ENCODE peak calls at places on chromosomes 5 and 9, in four cellular contexts. One of them, this sample, is unnamed.

GRCh38 chr5:74631088-74631960 is 9.2 kb downstream of the ENC1 start:
- DNase-seq in K562: no peak
- DNase-seq in stomach: no peak
- DNase-seq in psoas muscle: no peak
- DNase-seq in this sample: no peak

GRCh38 chr5:161414037-161414436 is 132.5 kb downstream of the GABRB2 start:
- DNase-seq in K562: no peak
- DNase-seq in stomach: no peak
- DNase-seq in psoas muscle: no peak
- DNase-seq in this sample: no peak

GRCh38 chr9:127875306-127875966 is 2.0 kb downstream of the AK1 start:
- DNase-seq in K562: no peak
- DNase-seq in stomach: no peak
- DNase-seq in psoas muscle: no peak
- DNase-seq in this sample: no peak

GRCh38 chr9:131323629-131324028 is 34.1 kb downstream of the PLPP7 start:
- DNase-seq in K562: peak; percentile 10
- DNase-seq in stomach: no peak
- DNase-seq in psoas muscle: peak; percentile 20
- DNase-seq in this sample: no peak

GRCh38 chr5:13773652-13774051 is 170.8 kb downstream of the DNAH5 start:
- DNase-seq in K562: no peak
- DNase-seq in stomach: no peak
- DNase-seq in psoas muscle: no peak
- DNase-seq in this sample: no peak

GRCh38 chr5:34806532-34806931 is 32.4 kb upstream of the TTC23L start:
- DNase-seq in K562: no peak
- DNase-seq in stomach: no peak
- DNase-seq in psoas muscle: no peak
- DNase-seq in this sample: no peak

GRCh38 chr5:157924931-157925729 is 66.2 kb upstream of the CLINT1 start:
- DNase-seq in K562: no peak
- DNase-seq in stomach: no peak
- DNase-seq in psoas muscle: no peak
- DNase-seq in this sample: no peak

GRCh38 chr9:129458663-129459549 is 162.0 kb downstream of the C9orf50 start:
- DNase-seq in K562: no peak
- DNase-seq in stomach: peak; percentile 86
- DNase-seq in psoas muscle: peak; percentile 79
- DNase-seq in this sample: peak; percentile 74

GRCh38 chr5:150960791-150961396 is 56.1 kb upstream of the ZNF300 start:
- DNase-seq in K562: no peak
- DNase-seq in stomach: no peak
- DNase-seq in psoas muscle: no peak
- DNase-seq in this sample: no peak

GRCh38 chr5:135437796-135438560 is 9.2 kb downstream of the DCANP1 start:
- DNase-seq in K562: no peak
- DNase-seq in stomach: peak; percentile 94
- DNase-seq in psoas muscle: peak; percentile 91
- DNase-seq in this sample: peak; percentile 84

GRCh38 chr5:68330564-68330963 is 115.0 kb downstream of the PIK3R1 start:
- DNase-seq in K562: no peak
- DNase-seq in stomach: no peak
- DNase-seq in psoas muscle: no peak
- DNase-seq in this sample: no peak

GRCh38 chr9:32525506-32525905 is 490 bp downstream of the RIGI start:
- DNase-seq in K562: no peak
- DNase-seq in stomach: no peak
- DNase-seq in psoas muscle: no peak
- DNase-seq in this sample: no peak

DNA sequence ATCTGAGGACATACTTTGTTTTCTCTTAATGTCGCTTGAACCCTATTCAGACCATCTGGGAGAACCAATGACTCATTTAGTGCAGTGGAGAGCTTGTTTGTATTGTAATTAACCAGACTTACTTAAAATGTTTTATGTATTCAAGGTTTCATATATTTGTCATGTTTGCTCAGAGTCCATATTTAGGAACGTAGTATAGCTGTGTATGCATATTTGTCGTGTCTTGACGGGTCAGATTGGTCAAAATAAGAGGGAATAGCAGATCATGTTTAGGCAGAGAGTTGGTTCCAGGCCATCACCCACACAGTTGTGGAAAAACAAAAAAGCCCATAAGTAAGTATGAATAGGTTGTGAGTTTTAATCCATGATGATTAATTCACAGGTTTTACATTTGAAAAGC is 150.0 kb upstream of the NTRK2 start:
- DNase-seq in K562: no peak
- DNase-seq in stomach: no peak
- DNase-seq in psoas muscle: no peak
- DNase-seq in this sample: no peak
- H3K27ac ChIP-seq in K562: no peak overlapping the region
- H3K27ac ChIP-seq in stomach: no peak overlapping the region
- H3K27ac ChIP-seq in psoas muscle: no peak overlapping the region
- H3K27ac ChIP-seq in this sample: no peak overlapping the region

DNA sequence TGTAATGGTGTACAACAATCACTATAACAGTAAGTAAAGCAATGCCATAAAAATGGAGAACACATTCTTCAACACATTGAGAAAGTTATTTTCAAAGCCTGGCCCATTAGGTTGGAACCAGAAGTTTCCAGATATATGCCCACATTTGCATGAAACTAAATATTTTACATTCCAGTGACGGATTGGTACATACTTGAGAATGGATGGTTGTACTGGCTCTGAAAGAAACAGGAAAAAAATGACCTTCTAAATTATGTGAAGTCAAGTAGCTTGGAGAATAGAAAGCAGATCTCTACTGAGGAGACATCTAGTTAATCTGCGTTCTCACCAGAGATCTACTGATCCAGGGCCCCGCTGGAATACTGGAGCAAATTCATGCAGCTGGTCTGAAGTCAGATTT is 1037.0 kb downstream of the NR2F1-AS1 start:
- DNase-seq in K562: no peak
- DNase-seq in stomach: no peak
- DNase-seq in psoas muscle: no peak
- DNase-seq in this sample: no peak
- H3K4me3 ChIP-seq in K562: no peak overlapping the region
- H3K4me3 ChIP-seq in stomach: no peak overlapping the region
- H3K4me3 ChIP-seq in psoas muscle: no peak overlapping the region
- H3K4me3 ChIP-seq in this sample: no peak overlapping the region

GRCh38 chr9:109098221-109098959 is 21.4 kb downstream of the TMEM245 start:
- DNase-seq in K562: peak; percentile 36
- DNase-seq in stomach: no peak
- DNase-seq in psoas muscle: no peak
- DNase-seq in this sample: peak; percentile 19

GRCh38 chr9:109101810-109102209 is 17.9 kb downstream of the TMEM245 start:
- DNase-seq in K562: no peak
- DNase-seq in stomach: no peak
- DNase-seq in psoas muscle: no peak
- DNase-seq in this sample: no peak

GRCh38 chr9:109098960-109099308 is 20.8 kb downstream of the TMEM245 start:
- DNase-seq in K562: no peak
- DNase-seq in stomach: no peak
- DNase-seq in psoas muscle: no peak
- DNase-seq in this sample: no peak

GRCh38 chr9:109100543-109101201 is 19.1 kb downstream of the TMEM245 start:
- DNase-seq in K562: no peak
- DNase-seq in stomach: no peak
- DNase-seq in psoas muscle: no peak
- DNase-seq in this sample: no peak

DNA sequence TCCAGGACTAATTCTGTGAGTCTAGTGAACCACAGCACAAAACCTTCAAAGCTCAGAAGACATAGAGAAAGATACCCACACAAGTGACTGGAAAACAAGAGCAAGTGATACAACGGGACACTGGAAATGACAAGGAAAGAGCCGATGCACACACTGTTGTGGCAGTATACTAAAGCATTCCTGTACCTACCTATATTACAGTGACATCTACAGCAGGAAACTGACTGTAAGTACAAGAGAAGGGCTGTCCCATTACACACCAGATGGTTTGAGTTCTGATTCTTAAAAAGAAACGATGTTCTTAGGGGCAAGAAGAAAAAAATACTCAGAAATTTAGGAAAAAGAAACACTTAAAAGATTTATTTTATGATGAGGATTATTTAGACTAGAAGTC is 18.5 kb downstream of the TMEM245 start:
- DNase-seq in K562: no peak
- DNase-seq in stomach: no peak
- DNase-seq in psoas muscle: no peak
- DNase-seq in this sample: no peak
- H3K27ac ChIP-seq in K562: no peak overlapping the region
- H3K27ac ChIP-seq in stomach: no peak overlapping the region
- H3K27ac ChIP-seq in psoas muscle: peak overlapping the region; percentile 76
- H3K27ac ChIP-seq in this sample: no peak overlapping the region

GRCh38 chr9:126665696-126666035 is 51.9 kb downstream of the LMX1B start:
- DNase-seq in K562: no peak
- DNase-seq in stomach: no peak
- DNase-seq in psoas muscle: no peak
- DNase-seq in this sample: no peak
- H3K4me3 ChIP-seq in K562: no peak overlapping the region
- H3K4me3 ChIP-seq in stomach: no peak overlapping the region
- H3K4me3 ChIP-seq in psoas muscle: no peak overlapping the region
- H3K4me3 ChIP-seq in this sample: no peak overlapping the region

DNA sequence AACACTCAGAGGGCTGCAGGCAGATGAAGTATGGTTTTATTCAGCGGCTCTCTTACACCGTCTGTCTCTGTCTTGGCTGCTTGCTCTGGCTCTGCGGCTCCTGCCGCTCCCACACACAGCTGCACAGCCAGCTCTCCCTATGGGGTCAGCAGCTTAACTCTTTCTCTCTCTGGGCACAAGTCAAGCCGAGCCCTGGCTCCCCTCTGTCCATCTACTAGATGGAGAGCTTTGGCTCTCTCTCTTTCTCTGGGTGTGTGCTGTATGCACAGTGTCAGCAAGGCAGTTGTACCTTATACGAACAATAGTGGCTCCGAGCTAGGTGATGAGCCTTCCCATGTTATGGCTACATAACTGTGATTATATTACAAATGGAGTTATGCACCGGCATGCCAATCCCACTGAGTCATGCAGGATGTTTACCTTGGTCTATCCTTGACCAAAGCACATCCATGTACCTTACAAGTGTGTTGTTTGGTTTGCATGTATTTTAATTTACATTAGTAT is 19.3 kb upstream of the PPP2CA start:
- DNase-seq in K562: no peak
- DNase-seq in stomach: no peak
- DNase-seq in psoas muscle: no peak
- DNase-seq in this sample: peak; percentile 36
- H3K27ac ChIP-seq in K562: no peak overlapping the region
- H3K27ac ChIP-seq in stomach: no peak overlapping the region
- H3K27ac ChIP-seq in psoas muscle: peak overlapping the region; percentile 77
- H3K27ac ChIP-seq in this sample: no peak overlapping the region

GRCh38 chr9:125538092-125538473 is 168.9 kb downstream of the MAPKAP1 start:
- DNase-seq in K562: no peak
- DNase-seq in stomach: peak; percentile 74
- DNase-seq in psoas muscle: no peak
- DNase-seq in this sample: no peak
- H3K4me3 ChIP-seq in K562: no peak overlapping the region
- H3K4me3 ChIP-seq in stomach: no peak overlapping the region
- H3K4me3 ChIP-seq in psoas muscle: no peak overlapping the region
- H3K4me3 ChIP-seq in this sample: no peak overlapping the region

GRCh38 chr9:4756420-4756819 is 15.4 kb upstream of the AK3 start:
- DNase-seq in K562: no peak
- DNase-seq in stomach: no peak
- DNase-seq in psoas muscle: no peak
- DNase-seq in this sample: no peak
- H3K27ac ChIP-seq in K562: no peak overlapping the region
- H3K27ac ChIP-seq in stomach: peak overlapping the region; percentile 19
- H3K27ac ChIP-seq in psoas muscle: no peak overlapping the region
- H3K27ac ChIP-seq in this sample: no peak overlapping the region

DNA sequence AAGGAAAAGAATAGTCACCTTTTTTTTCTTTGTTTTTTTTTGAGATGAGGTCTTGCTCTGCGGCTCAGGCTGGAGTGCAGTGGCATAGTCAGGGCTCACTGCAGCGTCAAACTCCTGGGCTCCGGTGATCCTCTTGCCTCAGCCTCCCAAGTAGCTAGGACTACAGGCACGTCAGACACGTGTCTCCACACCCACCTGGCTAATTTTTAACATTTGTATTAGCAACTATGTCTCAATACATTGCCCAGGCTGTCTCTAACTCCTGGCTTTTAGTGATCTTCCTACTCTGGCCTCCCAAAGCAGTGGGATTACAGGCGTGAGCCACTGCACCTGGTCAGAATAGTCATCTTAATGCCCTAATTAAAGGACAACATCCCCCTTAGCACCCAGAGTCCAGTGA is 54.4 kb upstream of the CTSL start:
- DNase-seq in K562: no peak
- DNase-seq in stomach: no peak
- DNase-seq in psoas muscle: no peak
- DNase-seq in this sample: no peak
- H3K4me3 ChIP-seq in K562: no peak overlapping the region
- H3K4me3 ChIP-seq in stomach: no peak overlapping the region
- H3K4me3 ChIP-seq in psoas muscle: no peak overlapping the region
- H3K4me3 ChIP-seq in this sample: no peak overlapping the region